ENCODE peak calls at places on chromosomes 3 and 15, in four cellular contexts. B, W, Q and O are unnamed samples.

GRCh38 chr3:162718697-162719096 is 1222.1 kb downstream of the OTOL1 start:
- DNase-seq in Q (no peak), W (peak; percentile 47), B (no peak), O (no peak)

GRCh38 chr15:40749151-40749630 is 5.9 kb downstream of the RMDN3 start:
- DNase-seq in Q (no peak), W (no peak), B (no peak), O (no peak)

GRCh38 chr3:53242642-53243041 is 13.2 kb downstream of the TKT start:
- DNase-seq in W (no peak), Q (no peak), B (no peak), O (no peak)

GRCh38 chr3:64518950-64519349 is 168.8 kb downstream of the ADAMTS9 start:
- DNase-seq in B (no peak), W (peak; percentile 3), Q (no peak), O (no peak)

GRCh38 chr15:40069178-40070165 is 30.5 kb upstream of the SRP14 start:
- DNase-seq in W (peak; percentile 56), B (no peak), Q (peak; percentile 81), O (no peak)

GRCh38 chr3:168620854-168621253 is 525.1 kb upstream of the GOLIM4 start:
- DNase-seq in Q (no peak), W (peak; percentile 6), B (peak; percentile 46), O (no peak)

GRCh38 chr15:67504796-67505195 is 16.1 kb upstream of the C15orf61 start:
- DNase-seq in Q (no peak), W (no peak), B (no peak), O (no peak)

GRCh38 chr3:187519428-187519890 is 150.7 kb downstream of the SST start:
- DNase-seq in B (no peak), W (peak; percentile 81), Q (no peak), O (no peak)

GRCh38 chr3:42265059-42265991 is 660 bp downstream of the CCK start:
- DNase-seq in B (no peak), W (no peak), Q (no peak), O (no peak)

GRCh38 chr15:27535445-27536129 is 563.5 kb downstream of the OCA2 start:
- DNase-seq in B (no peak), Q (no peak), W (no peak), O (peak; percentile 11)

GRCh38 chr3:81195483-81195882 is 566.0 kb downstream of the GBE1 start:
- DNase-seq in Q (no peak), B (no peak), W (peak; percentile 60), O (no peak)

GRCh38 chr3:177475266-177475665 is 278.0 kb upstream of the TBL1XR1 start:
- DNase-seq in Q (no peak), B (no peak), W (no peak), O (no peak)

GRCh38 chr3:66342717-66343373 is 122.0 kb downstream of the SLC25A26 start:
- DNase-seq in B (no peak), Q (no peak), W (no peak), O (no peak)

GRCh38 chr3:28008235-28008634 is 233.2 kb upstream of the CMC1 start:
- DNase-seq in B (no peak), W (no peak), Q (no peak), O (no peak)

GRCh38 chr3:125280966-125281365 is 68.4 kb upstream of the SLC12A8 start:
- DNase-seq in W (peak; percentile 89), Q (no peak), B (no peak), O (peak; percentile 15)

GRCh38 chr15:60745469-60745971 is 266.6 kb upstream of the ICE2 start:
- DNase-seq in W (peak; percentile 35), Q (no peak), B (no peak), O (no peak)

GRCh38 chr15:51121118-51121517 is 26.4 kb upstream of the TNFAIP8L3 start:
- DNase-seq in W (peak; percentile 99), B (no peak), Q (peak; percentile 93), O (no peak)

GRCh38 chr3:85148056-85148455 is 189.3 kb downstream of the CADM2 start:
- DNase-seq in B (no peak), W (no peak), Q (no peak), O (no peak)

GRCh38 chr15:50112488-50113186 is 6.4 kb downstream of the ATP8B4 start:
- DNase-seq in B (no peak), W (no peak), Q (no peak), O (no peak)

GRCh38 chr3:140160553-140160952 is 225.6 kb downstream of the CLSTN2 start:
- DNase-seq in B (no peak), Q (no peak), W (no peak), O (no peak)

GRCh38 chr15:51750942-51751686 is at the start of gene TMOD2:
- DNase-seq in W (peak; percentile 43), B (peak; percentile 60), Q (no peak), O (peak; percentile 52)

GRCh38 chr3:126127904-126128303 is 44.0 kb upstream of the SLC41A3 start:
- DNase-seq in B (no peak), Q (no peak), W (no peak), O (no peak)

GRCh38 chr3:100879445-100879844 is 113.8 kb downstream of the ABI3BP start:
- DNase-seq in B (no peak), W (no peak), Q (no peak), O (no peak)

GRCh38 chr3:42831321-42831713 is 22.1 kb downstream of the ACKR2 start:
- DNase-seq in W (peak; percentile 18), Q (no peak), B (peak; percentile 82), O (peak; percentile 66)

GRCh38 chr15:66852064-66852905 is 150.2 kb downstream of the SMAD6 start:
- DNase-seq in W (no peak), B (no peak), Q (no peak), O (no peak)

GRCh38 chr3:174891524-174892203 is 32.5 kb downstream of the NAALADL2 start:
- DNase-seq in B (no peak), Q (no peak), W (no peak), O (no peak)

GRCh38 chr15:100717596-100717995 is 115.2 kb downstream of the ASB7 start:
- DNase-seq in Q (no peak), W (no peak), B (no peak), O (no peak)

GRCh38 chr3:85007195-85008094 is 48.7 kb downstream of the CADM2 start:
- DNase-seq in B (no peak), Q (no peak), W (no peak), O (no peak)

GRCh38 chr3:126153695-126154360 is 26.6 kb downstream of the ALDH1L1 start:
- DNase-seq in Q (no peak), B (no peak), W (no peak), O (no peak)

GRCh38 chr15:92807971-92808571 is 92.1 kb upstream of the CHD2 start:
- DNase-seq in W (no peak), Q (no peak), B (no peak), O (no peak)

GRCh38 chr3:138234401-138235179 is 47.5 kb downstream of the ARMC8 start:
- DNase-seq in B (no peak), Q (no peak), W (peak; percentile 68), O (no peak)

GRCh38 chr3:10389995-10390394 is 69.1 kb upstream of the SEC13 start:
- DNase-seq in W (no peak), B (peak; percentile 21), Q (no peak), O (no peak)

DNA sequence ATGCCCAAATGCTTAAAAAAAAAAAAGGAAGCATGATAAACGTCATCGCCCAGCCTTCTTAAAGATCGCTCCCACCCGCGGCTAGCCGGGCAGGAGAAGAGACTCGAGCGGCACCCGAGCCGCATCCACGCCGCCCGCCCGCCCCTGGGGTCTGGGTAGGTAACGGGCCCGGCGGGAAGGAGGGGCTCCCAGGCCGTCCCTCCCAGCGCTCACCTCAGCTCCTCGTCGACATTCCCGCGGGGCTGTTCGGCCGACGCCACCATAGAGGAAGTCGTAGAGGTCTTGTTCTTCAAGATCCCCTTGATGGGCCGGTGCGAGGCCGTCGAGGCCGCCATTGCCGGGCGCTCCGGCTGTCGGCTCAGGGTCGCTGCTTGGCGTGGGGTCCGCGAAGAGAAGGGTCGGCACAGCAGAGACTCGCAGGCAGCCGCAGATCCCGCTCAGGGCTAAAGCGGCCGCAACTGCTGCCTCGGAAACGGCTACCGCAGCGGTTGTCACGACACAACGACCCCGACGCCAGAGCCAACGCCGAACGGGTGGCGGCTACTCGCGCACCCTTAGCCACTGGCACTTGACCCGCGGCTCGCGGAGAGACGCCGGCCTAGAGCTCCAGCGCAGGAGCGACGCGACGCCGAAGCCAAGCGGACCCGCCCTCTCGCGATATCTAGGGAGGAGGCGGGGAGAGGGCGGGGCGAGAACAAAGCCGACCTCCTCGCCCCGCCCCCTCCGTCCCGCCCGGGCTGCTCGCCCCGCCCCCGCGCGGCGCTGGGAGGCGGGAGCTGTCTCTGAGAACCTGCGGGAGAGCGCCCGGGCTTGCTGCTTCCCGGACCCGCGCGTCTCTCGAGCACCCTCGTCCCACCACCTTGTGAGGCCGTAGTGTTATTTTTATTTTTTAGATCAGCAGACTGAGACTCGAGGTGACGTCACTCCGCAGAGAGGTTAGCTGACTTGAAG is at the start of gene PPP1R2:
- DNase-seq in Q (peak; percentile 38), W (peak; percentile 80), B (peak; percentile 97), O (peak; percentile 75)
- H3K4me3 ChIP-seq in Q (peak within 1 kb of the TSS; percentile 63), W (peak within 1 kb of the TSS; percentile 75), B (peak within 1 kb of the TSS; percentile 71), O (peak within 1 kb of the TSS; percentile 72)

DNA sequence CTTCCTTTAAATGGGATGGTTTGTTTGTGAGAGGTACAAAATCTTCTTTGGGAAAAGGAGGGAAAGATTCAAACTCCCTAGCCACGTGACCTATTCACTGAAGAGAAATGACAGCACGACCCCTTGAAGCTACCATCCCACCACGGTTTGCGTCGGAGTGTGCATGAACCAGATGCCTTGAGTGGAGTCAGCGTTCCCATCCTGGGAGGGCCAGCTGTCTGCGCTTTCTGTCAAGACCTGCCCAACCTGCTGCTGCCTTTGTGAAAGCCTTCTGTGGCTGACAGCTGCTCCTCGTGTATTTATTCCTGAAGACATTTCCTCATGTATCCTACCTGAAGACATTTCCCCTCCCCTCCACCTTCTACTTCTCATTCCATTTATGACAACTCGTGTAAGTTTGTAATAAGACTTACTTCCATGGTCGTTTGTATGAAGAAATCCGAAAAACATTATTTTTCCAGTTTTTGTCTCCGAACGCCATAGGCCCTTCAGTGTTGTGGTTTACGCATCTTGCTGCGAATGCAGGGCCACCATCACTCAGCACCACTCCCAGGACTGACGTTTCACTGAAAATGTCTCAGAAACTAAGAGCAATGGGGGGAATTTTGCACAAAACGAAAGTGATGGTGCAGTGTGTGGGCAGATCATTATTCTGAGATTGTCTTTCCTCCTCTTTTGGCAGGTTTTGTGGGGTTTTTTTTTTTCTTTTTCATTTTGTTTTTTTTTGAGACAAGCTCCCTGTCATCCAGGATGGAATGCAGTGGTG is 18.9 kb downstream of the EBLN2 start:
- DNase-seq in B (no peak), W (no peak), Q (no peak), O (no peak)
- H3K4me3 ChIP-seq in B (no peak overlapping the region), W (no peak overlapping the region), Q (no peak overlapping the region), O (no peak overlapping the region)

GRCh38 chr3:193559100-193559499 is 4.4 kb upstream of the ATP13A4 start:
- DNase-seq in Q (no peak), W (no peak), B (no peak), O (no peak)
- H3K4me3 ChIP-seq in Q (no peak overlapping the region), W (no peak overlapping the region), B (no peak overlapping the region), O (no peak overlapping the region)

DNA sequence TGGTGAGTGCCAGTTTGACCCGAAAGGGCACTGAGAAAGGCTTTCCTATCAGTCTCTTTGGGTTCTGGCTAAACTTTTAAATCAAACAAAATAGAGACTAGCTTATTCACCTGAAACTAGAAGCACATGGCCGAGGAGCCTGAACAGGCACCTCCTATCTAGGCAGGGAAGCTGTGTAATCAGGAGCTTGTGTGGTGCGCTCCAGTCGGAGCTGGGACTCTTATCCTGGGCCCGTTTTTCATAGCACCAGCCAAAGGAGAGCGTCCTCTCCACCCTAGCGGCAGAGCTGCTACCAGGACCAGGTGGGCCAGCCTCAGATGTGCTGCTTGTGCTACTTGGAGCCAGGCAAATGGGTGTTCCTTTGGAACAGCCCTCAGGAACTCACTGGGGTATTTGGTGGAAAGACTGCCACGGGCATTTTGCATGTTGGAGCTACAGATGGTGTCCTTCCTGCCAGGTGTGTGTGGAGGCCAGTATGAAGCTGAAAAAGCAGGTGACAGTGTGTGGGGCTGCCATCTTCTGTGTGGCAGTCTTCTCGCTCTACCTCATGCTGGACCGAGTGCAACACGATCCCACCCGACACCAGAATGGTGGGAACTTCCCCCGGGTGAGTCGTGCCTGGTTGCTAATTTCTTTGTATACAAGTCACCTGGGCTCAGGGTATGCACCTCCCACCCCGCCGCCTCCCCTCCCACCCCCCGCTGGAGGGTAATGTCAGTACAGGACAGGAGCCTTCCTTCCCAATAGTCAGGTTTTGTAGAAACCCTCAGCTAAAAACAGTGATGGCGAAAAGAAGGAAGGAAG is 833 bp downstream of the MAN2A2 start:
- DNase-seq in Q (no peak), B (peak; percentile 54), W (peak; percentile 8), O (no peak)
- H3K4me3 ChIP-seq in Q (peak overlapping the region; percentile 75), B (peak overlapping the region; percentile 87), W (peak overlapping the region; percentile 77), O (peak overlapping the region; percentile 76)